ENCODE peak calls at places on chromosomes 1 and 21, in ten cellular contexts. U, L, K, J, W, M, X, V, N and C are unnamed samples. For H3K36me3, the result is how much of the 10 kb centered on the place peaks cover.

GRCh38 chr1:109444376-109444775 is 18.1 kb upstream of the PSMA5 start:
- DNase-seq in K (no peak), X (peak), W (no peak), L (no peak), V (no peak), N (no peak), J (no peak), U (no peak), M (no peak), C (no peak)

GRCh38 chr1:34262454-34262853 is 85.7 kb downstream of the C1orf94 start:
- DNase-seq in J (no peak), N (no peak), W (no peak), U (no peak), M (no peak), X (no peak), K (no peak), V (no peak), L (no peak), C (no peak)

GRCh38 chr21:28447453-28447852 is 545.2 kb downstream of the LTN1 start:
- DNase-seq in N (no peak), M (no peak), L (no peak), U (no peak), W (no peak), V (no peak), J (no peak), K (no peak), X (no peak), C (no peak)

GRCh38 chr21:30206551-30207251 is 9.2 kb downstream of the CLDN8 start:
- DNase-seq in N (no peak), L (no peak), K (no peak), W (no peak), U (no peak), J (no peak), V (peak), X (peak), M (no peak), C (no peak)

GRCh38 chr1:25031601-25031965 is 101.5 kb upstream of the RUNX3 start:
- DNase-seq in X (no peak), M (peak), J (no peak), U (no peak), V (no peak), W (no peak), K (no peak), N (no peak), L (no peak), C (no peak)

GRCh38 chr1:102834688-102835320 is 273.5 kb downstream of the COL11A1 start:
- DNase-seq in L (no peak), V (no peak), U (no peak), X (peak), N (no peak), W (no peak), K (no peak), M (no peak), J (no peak), C (no peak)

GRCh38 chr1:96842215-96842614 is 120.6 kb downstream of the PTBP2 start:
- DNase-seq in K (no peak), N (no peak), V (no peak), U (no peak), J (no peak), L (no peak), X (peak), M (no peak), W (no peak), C (no peak)

GRCh38 chr1:234921266-234922062 is 207.2 kb downstream of the TOMM20 start:
- DNase-seq in N (peak), X (no peak), K (peak), L (no peak), W (no peak), M (no peak), V (no peak), U (no peak), J (no peak), C (no peak)

GRCh38 chr1:15895233-15895632 is 47.7 kb downstream of the SPEN start:
- DNase-seq in K (no peak), U (no peak), N (no peak), V (no peak), X (no peak), L (no peak), J (no peak), M (no peak), W (no peak), C (no peak)

GRCh38 chr1:230429072-230429735 is 3.1 kb upstream of the PGBD5 start:
- DNase-seq in J (no peak), L (no peak), V (no peak), N (no peak), X (no peak), U (no peak), W (no peak), K (no peak), M (no peak), C (no peak)

GRCh38 chr1:150609726-150610125 is 19.7 kb downstream of the ENSA start:
- DNase-seq in L (no peak), X (peak), M (no peak), J (no peak), U (no peak), K (peak), V (no peak), W (no peak), N (no peak), C (no peak)

GRCh38 chr1:236035681-236036101 is 29.2 kb downstream of the NID1 start:
- DNase-seq in L (no peak), V (no peak), W (no peak), K (no peak), X (peak), N (no peak), J (no peak), M (no peak), U (no peak), C (peak)

GRCh38 chr1:112318698-112319370 is 77.2 kb upstream of the CTTNBP2NL start:
- DNase-seq in U (no peak), W (no peak), K (no peak), V (no peak), N (no peak), M (no peak), L (no peak), J (no peak), X (peak), C (no peak)

GRCh38 chr1:201917362-201918033 is 28.8 kb downstream of the SHISA4 start:
- DNase-seq in N (no peak), L (no peak), X (peak), K (peak), M (no peak), J (no peak), W (no peak), V (peak), U (no peak), C (peak)

GRCh38 chr1:7069888-7070287 is 284.6 kb downstream of the CAMTA1 start:
- DNase-seq in K (peak), U (no peak), X (no peak), M (no peak), N (no peak), J (no peak), W (no peak), V (no peak), L (no peak), C (no peak)

GRCh38 chr1:43358121-43358745 is 548 bp upstream of the CDC20 start:
- DNase-seq in N (no peak), K (peak), W (peak), V (no peak), M (no peak), X (peak), L (no peak), J (no peak), U (peak), C (no peak)

GRCh38 chr1:24541711-24542346 is 14.1 kb upstream of the NCMAP start:
- DNase-seq in N (no peak), U (peak), K (no peak), W (peak), V (no peak), X (no peak), J (no peak), L (no peak), M (no peak), C (no peak)

GRCh38 chr1:234509457-234510328 is 30.7 kb upstream of the TARBP1 start:
- DNase-seq in N (no peak), W (no peak), J (no peak), U (no peak), V (peak), L (no peak), K (no peak), X (peak), M (no peak), C (no peak)

GRCh38 chr1:42730988-42731387 is 9.0 kb downstream of the CLDN19 start:
- DNase-seq in U (peak), W (peak), X (no peak), K (no peak), L (no peak), J (no peak), V (no peak), N (no peak), M (no peak), C (no peak)

GRCh38 chr21:27421654-27422053 is 454.8 kb upstream of the ADAMTS5 start:
- DNase-seq in W (no peak), N (no peak), X (no peak), U (no peak), K (no peak), J (no peak), V (no peak), M (no peak), L (no peak), C (no peak)

GRCh38 chr1:184212649-184213314 is 161.3 kb downstream of the TSEN15 start:
- DNase-seq in K (no peak), J (no peak), X (peak), M (no peak), U (no peak), W (no peak), L (peak), V (peak), N (no peak), C (peak)

GRCh38 chr1:38240626-38241025 is 194.0 kb upstream of the POU3F1 start:
- DNase-seq in N (no peak), U (no peak), W (no peak), M (no peak), L (no peak), X (no peak), K (no peak), V (no peak), J (no peak), C (no peak)

GRCh38 chr1:237386362-237387143 is 344.6 kb downstream of the RYR2 start:
- DNase-seq in J (no peak), X (peak), M (no peak), L (no peak), N (no peak), K (peak), U (no peak), W (no peak), V (no peak), C (no peak)

GRCh38 chr21:36693144-36694040 is 5.5 kb upstream of the SIM2 start:
- DNase-seq in N (no peak), U (no peak), K (no peak), V (no peak), L (no peak), W (no peak), J (no peak), X (no peak), M (no peak), C (no peak)

GRCh38 chr1:98898901-98899300 is 105.8 kb downstream of the PLPPR5 start:
- DNase-seq in L (no peak), K (no peak), N (no peak), V (no peak), M (no peak), X (no peak), W (no peak), J (no peak), U (no peak), C (peak)

GRCh38 chr1:192639607-192640368 is 3.8 kb downstream of the RGS13 start:
- DNase-seq in J (no peak), W (no peak), U (no peak), X (no peak), N (no peak), M (no peak), K (no peak), L (no peak), V (no peak), C (peak)

GRCh38 chr1:169999357-169999756 is 75.1 kb downstream of the KIFAP3 start:
- DNase-seq in K (peak), W (no peak), V (peak), J (peak), X (peak), M (no peak), N (no peak), L (no peak), U (no peak), C (peak)

GRCh38 chr1:49408346-49408745 is 615.4 kb downstream of the AGBL4 start:
- DNase-seq in J (no peak), W (no peak), N (no peak), V (peak), X (no peak), M (no peak), K (no peak), U (no peak), L (no peak), C (no peak)

GRCh38 chr1:67646145-67647035 is 38.6 kb upstream of the GADD45A start:
- DNase-seq in K (peak), N (peak), W (no peak), M (no peak), U (peak), L (no peak), J (peak), X (peak), V (peak), C (peak)

GRCh38 chr1:35857830-35858229 is 25.2 kb upstream of the AGO1 start:
- DNase-seq in W (no peak), N (no peak), K (peak), M (no peak), X (peak), L (no peak), J (no peak), U (no peak), V (no peak), C (no peak)

GRCh38 chr1:48947761-48948537 is 171.3 kb upstream of the BEND5 start:
- DNase-seq in X (no peak), W (no peak), M (no peak), N (no peak), J (no peak), V (no peak), K (no peak), L (no peak), U (no peak), C (no peak)

GRCh38 chr1:185066181-185066580 is 20.8 kb downstream of the RNF2 start:
- DNase-seq in L (no peak), K (no peak), U (no peak), W (no peak), M (no peak), V (no peak), J (no peak), N (no peak), X (no peak), C (no peak)

GRCh38 chr21:31447477-31447876 is 103.4 kb upstream of the TIAM1 start:
- DNase-seq in L (no peak), N (no peak), W (no peak), J (no peak), U (no peak), V (peak), K (no peak), X (no peak), M (no peak), C (no peak)

GRCh38 chr1:75797606-75798216 is 1.0 kb downstream of the MSH4 start:
- DNase-seq in M (no peak), K (no peak), J (no peak), V (no peak), L (no peak), U (no peak), W (no peak), X (no peak), N (no peak), C (no peak)
- H3K36me3 ChIP-seq in M (under half), K (under half), J (half or more), V (under half), L (under half), U (under half), W (under half), X (under half), N (under half), C (under half)

GRCh38 chr1:110964400-110964903 is 730 bp upstream of the LRIF1 start:
- DNase-seq in V (no peak), L (no peak), N (no peak), X (no peak), W (no peak), U (no peak), M (no peak), J (no peak), K (no peak), C (no peak)

GRCh38 chr1:110960777-110961420 is 2.8 kb downstream of the LRIF1 start:
- DNase-seq in U (no peak), K (no peak), N (no peak), W (no peak), V (no peak), L (no peak), X (no peak), M (no peak), J (no peak), C (no peak)

GRCh38 chr1:110963666-110964399 is at the start of gene LRIF1:
- DNase-seq in K (peak), M (peak), J (peak), W (peak), V (peak), U (peak), X (peak), L (peak), N (peak), C (peak)

GRCh38 chr1:110961902-110962301 is 1.8 kb downstream of the LRIF1 start:
- DNase-seq in W (no peak), K (no peak), X (no peak), M (no peak), U (no peak), N (no peak), V (no peak), L (no peak), J (no peak), C (no peak)

GRCh38 chr1:110962892-110963665 is 643 bp downstream of the LRIF1 start:
- DNase-seq in W (peak), V (peak), L (peak), U (peak), M (peak), N (peak), J (peak), K (peak), X (peak), C (peak)
- H3K36me3 ChIP-seq in W (under half), V (under half), L (under half), U (under half), M (under half), N (under half), J (under half), K (under half), X (under half), C (under half)

DNA sequence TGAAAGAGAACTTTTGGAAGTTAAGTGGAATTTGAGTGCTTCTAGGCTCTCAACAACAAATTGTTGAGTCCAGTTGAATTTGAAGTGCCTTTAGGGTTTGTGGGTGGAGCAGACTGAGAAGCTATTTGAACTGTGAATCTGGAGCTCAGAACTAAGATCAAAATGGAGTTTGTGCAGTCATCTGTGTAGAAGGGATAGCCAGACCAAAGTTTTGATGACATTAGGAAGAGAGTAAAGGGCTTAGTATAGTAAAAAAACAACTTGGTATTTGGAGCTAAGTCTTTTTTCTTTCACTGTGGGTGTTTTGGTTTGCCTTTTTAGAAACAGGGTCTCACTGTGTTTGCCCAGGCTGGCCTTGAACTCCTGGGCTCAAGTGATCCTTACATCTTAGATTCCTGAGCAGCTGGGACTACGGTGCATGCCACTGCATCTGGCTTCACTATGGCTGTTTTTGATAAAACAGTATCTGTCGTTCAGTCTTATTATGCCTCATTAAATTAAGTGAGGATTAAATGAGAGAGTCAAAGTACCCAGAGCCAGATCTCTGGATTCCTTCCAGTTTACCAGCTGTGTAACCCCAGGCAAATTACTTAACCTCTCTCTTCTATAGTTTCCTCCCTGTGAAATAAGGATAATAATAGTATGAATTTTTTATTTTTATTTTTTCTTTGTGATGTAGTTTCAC is 20.0 kb downstream of the HDAC1 start:
- DNase-seq in U (no peak), X (no peak), K (no peak), M (no peak), V (no peak), W (no peak), L (no peak), J (no peak), N (no peak), C (no peak)
- H3K36me3 ChIP-seq in U (under half), X (under half), K (under half), M (under half), V (under half), W (under half), L (under half), J (under half), N (under half), C (under half)

DNA sequence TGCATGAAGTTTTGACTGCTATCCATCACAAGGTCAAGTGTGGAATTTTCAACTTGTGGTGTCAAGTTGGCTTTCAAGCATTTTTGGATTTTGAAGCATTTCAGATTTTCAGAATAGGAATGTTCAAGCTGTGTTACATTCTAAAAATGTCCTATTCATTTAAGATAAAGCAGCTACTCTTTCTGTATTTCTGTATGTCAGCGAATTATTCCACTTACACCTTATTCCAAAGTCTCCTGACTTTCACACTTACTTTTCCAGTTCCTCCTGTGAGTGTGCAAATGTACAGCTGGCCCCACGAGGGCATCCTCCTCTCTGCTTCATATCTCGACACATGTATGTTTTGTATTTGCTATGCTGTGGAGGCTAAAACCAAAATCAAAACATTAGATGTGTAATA is 51.9 kb downstream of the RC3H1 start:
- DNase-seq in K (no peak), L (no peak), W (no peak), M (no peak), N (no peak), U (no peak), V (no peak), X (no peak), J (no peak), C (no peak)
- H3K36me3 ChIP-seq in K (under half), L (under half), W (under half), M (under half), N (under half), U (under half), V (half or more), X (under half), J (half or more), C (under half)

GRCh38 chr1:3578906-3579305 is 32.4 kb downstream of the MEGF6 start:
- DNase-seq in U (no peak), V (no peak), K (no peak), M (no peak), X (no peak), L (no peak), J (no peak), W (no peak), N (no peak), C (no peak)

GRCh38 chr1:3578433-3578805 is 32.9 kb downstream of the MEGF6 start:
- DNase-seq in J (no peak), X (no peak), M (no peak), W (no peak), U (no peak), K (no peak), N (no peak), V (no peak), L (no peak), C (no peak)

GRCh38 chr1:3577300-3577699 is 34.0 kb downstream of the MEGF6 start:
- DNase-seq in W (no peak), M (no peak), J (no peak), V (no peak), K (no peak), N (no peak), U (no peak), X (peak), L (no peak), C (no peak)

GRCh38 chr1:3579626-3580025 is 31.7 kb downstream of the MEGF6 start:
- DNase-seq in J (no peak), M (no peak), X (no peak), W (no peak), U (no peak), N (no peak), V (no peak), L (no peak), K (no peak), C (no peak)

DNA sequence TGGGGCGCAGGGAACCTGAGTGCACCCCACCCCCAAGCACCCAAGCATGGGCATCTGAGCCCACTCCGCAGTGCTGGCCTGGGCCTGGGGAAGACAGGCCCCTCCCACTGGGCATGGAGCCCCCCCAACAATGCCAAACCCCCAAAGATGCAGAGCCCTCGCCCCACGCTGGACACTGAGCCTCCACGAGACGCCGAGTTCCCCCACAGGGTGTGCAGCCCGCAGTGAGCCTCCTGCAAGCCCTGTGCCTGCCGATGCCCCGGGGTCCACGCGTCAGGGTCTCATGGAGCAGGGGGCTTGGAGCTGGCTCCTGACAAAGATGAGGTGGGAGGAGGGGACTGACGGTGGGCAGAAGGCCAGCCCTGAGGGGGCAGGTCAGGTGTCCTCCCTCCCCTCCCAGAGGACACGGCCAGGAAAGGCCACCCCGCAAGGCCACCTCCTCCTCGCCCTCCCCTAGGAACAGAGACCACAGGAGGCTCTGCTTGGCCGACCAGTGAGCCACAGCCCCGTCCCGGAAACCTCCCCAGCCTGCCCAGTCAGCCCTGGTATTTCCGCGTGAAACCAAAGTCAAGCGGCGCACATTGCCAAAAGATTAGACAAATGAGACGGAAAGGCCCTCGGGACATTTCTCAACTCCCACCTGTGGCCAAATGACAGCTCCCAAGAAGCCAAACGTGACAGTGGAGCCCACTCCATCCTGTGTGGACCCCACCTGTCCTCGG is 33.4 kb downstream of the MEGF6 start:
- DNase-seq in N (no peak), V (peak), M (no peak), L (no peak), W (no peak), K (no peak), X (no peak), J (no peak), U (no peak), C (no peak)
- H3K36me3 ChIP-seq in N (under half), V (under half), M (under half), L (under half), W (under half), K (under half), X (under half), J (under half), U (under half), C (under half)

GRCh38 chr1:226656601-226657277 is 82.3 kb downstream of the ITPKB start:
- DNase-seq in L (no peak), J (peak), U (peak), V (peak), M (peak), W (peak), X (peak), K (peak), N (peak), C (no peak)
- H3K36me3 ChIP-seq in L (under half), J (under half), U (under half), V (under half), M (under half), W (under half), X (under half), K (under half), N (under half), C (under half)